ENCODE peak calls at places on chromosome 6, in four cellular contexts. One of them, this sample, is unnamed.

GRCh38 chr6:106751501-106752252 is 122.3 kb downstream of the QRSL1 start:
- DNase-seq in Peyer's patch: no peak
- DNase-seq in uterus: no peak
- DNase-seq in body of pancreas: peak
- DNase-seq in this sample: no peak

GRCh38 chr6:51473996-51474975 is 613.1 kb downstream of the PKHD1 start:
- DNase-seq in uterus: no peak
- DNase-seq in body of pancreas: no peak
- DNase-seq in Peyer's patch: no peak
- DNase-seq in this sample: no peak

GRCh38 chr6:35148167-35148741 is 7.1 kb upstream of the TCP11 start:
- DNase-seq in body of pancreas: no peak
- DNase-seq in Peyer's patch: no peak
- DNase-seq in uterus: no peak
- DNase-seq in this sample: no peak

GRCh38 chr6:166988674-166989201 is 10.5 kb upstream of the CEP43 start:
- DNase-seq in body of pancreas: no peak
- DNase-seq in Peyer's patch: no peak
- DNase-seq in uterus: no peak
- DNase-seq in this sample: no peak

GRCh38 chr6:85580104-85580877 is 13.4 kb downstream of the SNX14 start:
- DNase-seq in uterus: no peak
- DNase-seq in body of pancreas: peak
- DNase-seq in Peyer's patch: no peak
- DNase-seq in this sample: no peak

GRCh38 chr6:112027942-112028674 is 25.8 kb upstream of the CCN6 start:
- DNase-seq in uterus: no peak
- DNase-seq in Peyer's patch: no peak
- DNase-seq in body of pancreas: no peak
- DNase-seq in this sample: no peak

GRCh38 chr6:170147056-170147787 is 143.7 kb downstream of the DLL1 start:
- DNase-seq in body of pancreas: no peak
- DNase-seq in uterus: no peak
- DNase-seq in Peyer's patch: peak
- DNase-seq in this sample: no peak

GRCh38 chr6:98957440-98957839 is 9.7 kb upstream of the FBXL4 start:
- DNase-seq in uterus: peak
- DNase-seq in body of pancreas: no peak
- DNase-seq in Peyer's patch: no peak
- DNase-seq in this sample: peak

GRCh38 chr6:28522594-28523557 is 2.8 kb upstream of the GPX5 start:
- DNase-seq in body of pancreas: no peak
- DNase-seq in uterus: no peak
- DNase-seq in Peyer's patch: no peak
- DNase-seq in this sample: no peak

GRCh38 chr6:66926060-66926459 is 1219.0 kb upstream of the EYS start:
- DNase-seq in body of pancreas: no peak
- DNase-seq in uterus: no peak
- DNase-seq in Peyer's patch: no peak
- DNase-seq in this sample: no peak

GRCh38 chr6:5540375-5540774 is 279.1 kb downstream of the FARS2 start:
- DNase-seq in uterus: no peak
- DNase-seq in body of pancreas: no peak
- DNase-seq in Peyer's patch: no peak
- DNase-seq in this sample: no peak

GRCh38 chr6:28988536-28989415 is 16.3 kb downstream of the ZNF311 start:
- DNase-seq in Peyer's patch: peak
- DNase-seq in body of pancreas: peak
- DNase-seq in uterus: no peak
- DNase-seq in this sample: no peak

GRCh38 chr6:46490425-46491200 is 636 bp downstream of the RCAN2 start:
- DNase-seq in Peyer's patch: peak
- DNase-seq in uterus: peak
- DNase-seq in body of pancreas: peak
- DNase-seq in this sample: no peak

GRCh38 chr6:88481519-88481918 is 315.4 kb upstream of the CNR1 start:
- DNase-seq in uterus: no peak
- DNase-seq in body of pancreas: no peak
- DNase-seq in Peyer's patch: no peak
- DNase-seq in this sample: no peak

DNA sequence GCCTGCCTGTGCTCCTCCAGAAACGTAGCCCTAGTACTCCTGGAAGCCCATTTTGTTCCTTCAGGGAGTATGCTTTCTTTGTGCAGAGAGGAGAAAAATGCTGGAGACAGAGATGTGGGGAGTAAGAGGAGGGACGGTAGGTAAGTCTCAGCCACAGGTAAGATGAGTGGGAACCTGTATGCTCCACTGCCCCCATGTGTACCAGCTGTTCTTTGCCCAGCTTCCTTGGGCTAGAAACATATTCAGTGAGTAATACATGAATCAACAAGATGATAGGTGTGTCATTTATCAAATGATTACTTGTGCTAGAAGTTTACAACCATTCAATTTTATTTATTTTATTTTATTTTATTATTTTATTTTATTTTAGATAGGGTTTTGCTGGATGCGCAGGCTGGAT is 13.6 kb upstream of the CEP85L start:
- DNase-seq in Peyer's patch: no peak
- DNase-seq in body of pancreas: no peak
- DNase-seq in uterus: no peak
- DNase-seq in this sample: no peak
- H3K4me3 ChIP-seq in Peyer's patch: no peak
- H3K4me3 ChIP-seq in body of pancreas: no peak
- H3K4me3 ChIP-seq in uterus: peak
- H3K4me3 ChIP-seq in this sample: no peak

DNA sequence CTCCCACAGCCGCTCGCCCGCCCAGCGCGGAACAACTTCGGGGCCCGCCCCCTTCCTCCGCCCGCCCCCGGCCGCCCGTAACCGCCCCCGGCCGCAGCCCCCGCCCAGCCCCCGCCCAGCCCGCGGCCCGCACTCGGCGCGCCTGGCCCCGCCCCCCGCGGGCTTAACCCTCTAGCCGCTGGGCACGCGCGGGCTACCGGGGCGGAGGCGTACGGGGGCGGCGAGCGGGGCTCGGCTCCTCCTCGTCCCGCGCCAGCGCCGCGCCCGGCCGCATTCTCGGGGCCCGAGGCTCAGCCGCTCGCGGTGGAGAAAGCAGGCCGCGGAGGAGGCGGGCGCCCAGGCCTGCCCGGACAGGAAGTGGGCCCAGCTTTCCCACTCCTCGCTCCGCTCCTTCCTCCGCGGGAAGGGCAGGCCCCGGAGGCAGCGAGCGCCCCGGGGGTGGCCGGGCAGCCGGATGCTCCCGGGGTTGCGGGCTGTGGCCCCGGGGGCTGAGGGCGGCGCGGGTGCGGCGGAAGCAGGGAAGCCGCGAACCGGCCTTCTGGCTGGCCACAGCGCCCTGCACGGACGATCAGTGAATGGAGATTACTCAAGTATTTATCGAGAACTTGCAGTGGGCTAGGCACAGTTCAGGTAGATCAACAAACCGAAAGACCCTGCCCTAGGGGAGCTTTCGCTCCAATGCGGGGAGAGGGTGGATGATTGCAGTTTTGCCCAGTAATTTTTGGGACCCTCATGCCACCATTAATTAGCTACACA is at the start of gene TRAM2:
- DNase-seq in Peyer's patch: peak
- DNase-seq in body of pancreas: peak
- DNase-seq in uterus: peak
- DNase-seq in this sample: peak
- TF ChIP-seq POLR2A in Peyer's patch: peak
- TF ChIP-seq POLR2A in body of pancreas: peak
- TF ChIP-seq POLR2A in uterus: peak
- TF ChIP-seq POLR2A in this sample: no peak

DNA sequence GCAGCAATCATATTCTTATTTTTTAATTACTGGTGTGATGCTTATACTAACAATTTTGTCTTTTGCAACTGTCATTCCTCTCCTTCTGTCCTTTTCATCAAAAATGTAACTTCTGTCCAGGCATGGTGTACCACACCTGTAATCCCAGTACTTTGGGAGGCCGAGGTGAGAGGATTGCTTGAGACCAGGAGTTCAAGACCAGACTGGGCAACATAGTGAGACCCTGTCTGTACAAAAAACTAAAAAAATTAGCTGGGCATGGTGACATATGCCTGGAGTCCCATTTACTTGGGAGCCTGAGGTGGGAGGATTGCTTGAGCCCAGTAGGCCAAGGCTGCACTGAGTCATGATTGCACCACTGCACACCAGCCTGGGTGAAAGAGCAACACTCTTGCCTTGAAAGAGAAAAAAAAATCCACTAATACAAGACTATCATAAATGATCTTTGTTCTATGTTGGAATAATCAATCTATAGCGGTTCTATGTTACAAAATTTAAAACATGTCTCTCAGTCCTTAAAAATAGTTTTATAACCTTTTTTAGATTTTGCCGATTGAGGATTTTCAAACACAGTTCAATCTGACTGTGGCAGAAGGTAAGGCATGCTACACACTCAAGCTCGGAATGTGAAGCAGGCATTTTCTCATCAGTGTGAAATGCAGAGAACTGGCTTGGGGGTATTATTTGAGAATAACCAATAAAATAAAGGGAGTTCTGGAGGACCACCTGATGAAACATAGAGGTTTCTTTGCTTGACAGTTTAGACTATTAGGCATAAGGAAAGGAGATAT is 70.4 kb downstream of the ENPP1 start:
- DNase-seq in body of pancreas: no peak
- DNase-seq in uterus: no peak
- DNase-seq in Peyer's patch: no peak
- DNase-seq in this sample: no peak
- H3K4me3 ChIP-seq in body of pancreas: no peak
- H3K4me3 ChIP-seq in uterus: no peak
- H3K4me3 ChIP-seq in Peyer's patch: no peak
- H3K4me3 ChIP-seq in this sample: no peak

DNA sequence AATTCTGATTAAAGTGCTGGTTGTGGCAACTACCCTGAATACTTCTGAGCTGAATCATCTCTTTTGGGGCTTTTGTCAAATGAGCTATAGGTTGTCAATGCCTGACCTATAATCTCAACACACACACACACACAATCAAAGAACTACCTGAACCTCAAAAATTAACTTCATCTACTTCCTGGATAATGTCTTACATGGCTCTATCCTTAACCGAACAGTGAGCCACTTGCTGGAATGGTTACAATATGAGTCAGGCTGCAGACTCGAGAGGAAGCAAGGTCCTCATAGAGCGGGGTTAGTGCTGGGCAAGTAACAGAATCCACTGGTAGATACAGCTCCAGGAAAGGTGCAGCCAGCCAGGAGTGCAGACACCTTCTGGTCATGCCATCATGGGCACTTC is 70.6 kb upstream of the DST start:
- DNase-seq in uterus: peak
- DNase-seq in body of pancreas: no peak
- DNase-seq in Peyer's patch: no peak
- DNase-seq in this sample: no peak
- TF ChIP-seq POLR2A in uterus: no peak
- TF ChIP-seq POLR2A in body of pancreas: no peak
- TF ChIP-seq POLR2A in Peyer's patch: no peak
- TF ChIP-seq POLR2A in this sample: no peak

GRCh38 chr6:1591926-1592325 is 17.8 kb upstream of the FOXC1 start:
- DNase-seq in uterus: no peak
- DNase-seq in Peyer's patch: no peak
- DNase-seq in body of pancreas: no peak
- DNase-seq in this sample: peak

GRCh38 chr6:1594495-1595200 is 15.1 kb upstream of the FOXC1 start:
- DNase-seq in body of pancreas: peak
- DNase-seq in uterus: no peak
- DNase-seq in Peyer's patch: no peak
- DNase-seq in this sample: no peak

GRCh38 chr6:1593958-1594314 is 15.8 kb upstream of the FOXC1 start:
- DNase-seq in Peyer's patch: no peak
- DNase-seq in uterus: no peak
- DNase-seq in body of pancreas: peak
- DNase-seq in this sample: peak

GRCh38 chr6:1592852-1593251 is 16.9 kb upstream of the FOXC1 start:
- DNase-seq in uterus: no peak
- DNase-seq in Peyer's patch: no peak
- DNase-seq in body of pancreas: no peak
- DNase-seq in this sample: peak

GRCh38 chr6:1593286-1593957 is 16.3 kb upstream of the FOXC1 start:
- DNase-seq in body of pancreas: peak
- DNase-seq in Peyer's patch: no peak
- DNase-seq in uterus: no peak
- DNase-seq in this sample: peak
- H3K4me3 ChIP-seq in body of pancreas: no peak
- H3K4me3 ChIP-seq in Peyer's patch: no peak
- H3K4me3 ChIP-seq in uterus: no peak
- H3K4me3 ChIP-seq in this sample: no peak